ENCODE peak calls at places on chromosomes 6 and 20, in eight cellular contexts. A is CD4-positive, CD25-positive, alpha-beta regulatory T cell; C is Right ventricle myocardium superior; N is lower lobe of right lung; Y is A549; Q is CD8-positive, alpha-beta memory T cell; O is activated T-cell treated with anti-CD3 and anti-CD28 coated beads for 4 hours; W is cardiac muscle cell. L is an unnamed sample.

GRCh38 chr6:37279366-37280134 is 21.6 kb upstream of the TMEM217 start:
- DNase-seq in Y (no peak), C (no peak), Q (no peak), O (no peak), A (no peak), W (peak), N (no peak), L (no peak)

GRCh38 chr6:25292384-25292783 is 13.2 kb downstream of the CARMIL1 start:
- DNase-seq in Y (no peak), C (no peak), N (no peak), O (no peak), A (no peak), Q (no peak), W (no peak), L (no peak)

GRCh38 chr20:31833130-31833930 is 12.1 kb downstream of the FOXS1 start:
- DNase-seq in A (peak), Q (peak), C (peak), W (peak), Y (peak), N (peak), O (peak), L (peak)

GRCh38 chr6:42696526-42697267 is 25.7 kb downstream of the PRPH2 start:
- DNase-seq in Q (no peak), O (no peak), A (no peak), N (no peak), C (no peak), Y (no peak), W (peak), L (no peak)

GRCh38 chr6:35174043-35174434 is 32.9 kb upstream of the TCP11 start:
- DNase-seq in Q (no peak), C (no peak), N (no peak), A (no peak), O (no peak), W (no peak), Y (no peak), L (no peak)

GRCh38 chr6:53918854-53919253 is 124.0 kb downstream of the LRRC1 start:
- DNase-seq in A (no peak), O (no peak), W (no peak), Y (no peak), Q (no peak), N (no peak), C (no peak), L (no peak)

GRCh38 chr6:29708432-29709177 is 14.6 kb upstream of the HLA-F start:
- DNase-seq in A (peak), C (no peak), Q (peak), W (no peak), Y (no peak), N (no peak), O (no peak), L (peak)

GRCh38 chr6:33197431-33198048 is 2.9 kb downstream of the RXRB start:
- DNase-seq in W (peak), O (no peak), C (no peak), A (peak), Q (no peak), Y (peak), N (peak), L (no peak)

GRCh38 chr6:145272246-145272645 is 463.1 kb downstream of the EPM2A start:
- DNase-seq in O (no peak), A (no peak), Y (no peak), N (no peak), C (no peak), Q (no peak), W (no peak), L (no peak)

GRCh38 chr20:17882065-17882833 is 86.3 kb downstream of the SNX5 start:
- DNase-seq in N (no peak), C (no peak), Q (no peak), Y (no peak), O (no peak), W (no peak), A (no peak), L (no peak)

GRCh38 chr6:30821862-30822784 is 62.2 kb upstream of the DDR1 start:
- DNase-seq in A (peak), N (no peak), O (no peak), C (no peak), W (peak), Q (no peak), Y (peak), L (no peak)

GRCh38 chr6:118280210-118280609 is 267.9 kb upstream of the PLN start:
- DNase-seq in O (no peak), C (no peak), N (no peak), W (no peak), Y (no peak), A (no peak), Q (no peak), L (no peak)

GRCh38 chr6:35634316-35634715 is 54.4 kb downstream of the FKBP5 start:
- DNase-seq in A (no peak), Q (no peak), C (peak), O (no peak), W (peak), N (no peak), Y (no peak), L (no peak)

GRCh38 chr6:142530566-142530965 is 228.8 kb downstream of the ADGRG6 start:
- DNase-seq in Q (no peak), A (no peak), Y (peak), N (no peak), O (no peak), C (no peak), W (no peak), L (no peak)

L was measured in effector memory CD4-positive, alpha-beta T cell.